ENCODE peak calls at places on chromosomes 11 and 22, in seven cellular contexts. M, A, E, K, Y, T and X are unnamed samples.

GRCh38 chr22:42284230-42284591 is 13.8 kb upstream of the TCF20 start:
- DNase-seq in E (no peak), K (no peak), A (no peak), Y (no peak), T (no peak), M (no peak), X (no peak)

GRCh38 chr11:124643605-124644425 is 21.2 kb downstream of the TBRG1 start:
- DNase-seq in M (no peak), E (no peak), Y (peak), A (no peak), T (no peak), K (no peak), X (no peak)

GRCh38 chr22:46355369-46355995 is 20.0 kb downstream of the TRMU start:
- DNase-seq in K (peak), Y (peak), T (no peak), E (no peak), A (peak), M (no peak), X (peak)

GRCh38 chr22:48253573-48253972 is 1491.1 kb downstream of the TBC1D22A start:
- DNase-seq in K (no peak), Y (no peak), A (no peak), E (no peak), M (no peak), T (no peak), X (no peak)

GRCh38 chr11:45169310-45170072 is 23.1 kb downstream of the PRDM11 start:
- DNase-seq in A (no peak), M (no peak), T (no peak), K (no peak), Y (no peak), E (no peak), X (no peak)

GRCh38 chr11:61919841-61920631 is 2.7 kb upstream of the RAB3IL1 start:
- DNase-seq in E (no peak), Y (peak), T (no peak), M (no peak), K (no peak), A (peak), X (no peak)

GRCh38 chr11:117588166-117588810 is 208.7 kb downstream of the DSCAML1 start:
- DNase-seq in E (no peak), T (no peak), Y (no peak), K (no peak), A (no peak), M (no peak), X (no peak)

GRCh38 chr11:35061516-35062440 is 77.2 kb upstream of the CD44 start:
- DNase-seq in M (no peak), T (no peak), A (no peak), Y (no peak), K (no peak), E (no peak), X (no peak)

GRCh38 chr11:46480166-46480726 is 88.7 kb upstream of the CHRM4 start:
- DNase-seq in Y (no peak), A (no peak), T (no peak), E (no peak), M (no peak), K (no peak), X (no peak)

GRCh38 chr22:27405672-27406388 is 395.7 kb downstream of the MN1 start:
- DNase-seq in A (peak), T (no peak), Y (peak), K (peak), M (peak), E (peak), X (peak)

GRCh38 chr11:112961146-112961668 is at the start of gene NCAM1:
- DNase-seq in K (peak), Y (peak), M (peak), T (no peak), E (peak), A (peak), X (peak)
- TF ChIP-seq JUND in K (no peak), Y (no peak), M (peak), T (no peak), E (no peak), A (peak), X (no peak)

GRCh38 chr22:18065256-18065655 is 12.5 kb upstream of the PEX26 start:
- DNase-seq in A (no peak), K (no peak), E (no peak), T (no peak), Y (no peak), M (no peak), X (no peak)
- TF ChIP-seq JUND in A (no peak), K (no peak), E (no peak), T (no peak), Y (no peak), M (no peak), X (no peak)

DNA sequence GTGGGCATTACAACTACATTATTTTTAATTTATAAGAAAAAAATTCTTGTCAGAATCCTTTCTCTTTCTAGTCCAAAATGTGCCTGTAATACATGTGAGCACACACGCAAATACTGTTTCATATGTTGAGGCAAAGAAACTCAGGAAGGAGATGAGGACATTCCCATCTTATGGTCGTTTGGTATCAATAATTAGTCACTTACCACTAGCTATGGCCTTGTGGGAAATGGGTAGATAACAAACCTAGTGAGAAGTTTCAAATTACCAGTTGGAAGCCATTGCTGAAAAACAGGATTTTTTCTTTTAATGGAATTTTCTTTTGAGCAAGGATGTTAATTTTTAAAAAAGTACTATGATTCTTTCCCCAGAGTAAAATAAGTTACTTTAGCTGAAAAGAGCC is 25.7 kb downstream of the AMOTL1 start:
- DNase-seq in K (no peak), M (no peak), E (no peak), A (no peak), T (no peak), Y (no peak), X (no peak)
- TF ChIP-seq JUND in K (no peak), M (no peak), E (no peak), A (no peak), T (no peak), Y (no peak), X (no peak)

DNA sequence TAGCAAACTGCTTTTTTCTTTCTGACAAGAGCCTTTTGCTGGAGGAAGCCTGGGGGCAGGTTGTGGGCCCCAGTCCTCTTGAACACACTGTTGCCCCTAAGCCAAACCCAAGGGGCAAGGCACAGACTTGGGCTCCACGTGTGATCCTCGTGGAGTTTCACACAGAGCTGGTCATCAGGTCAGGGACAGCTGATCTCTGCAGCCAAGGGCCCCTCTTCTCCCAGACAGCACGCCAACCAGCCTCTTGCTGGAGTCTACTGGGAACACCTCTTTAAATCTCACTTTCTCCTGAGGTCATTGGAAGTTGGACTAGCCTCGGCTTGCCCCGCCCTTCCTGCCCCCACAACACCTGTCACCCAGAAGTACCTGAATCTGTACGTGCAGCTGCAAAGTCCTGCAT is 39.8 kb downstream of the C11orf58 start:
- DNase-seq in E (no peak), M (no peak), T (no peak), K (no peak), Y (no peak), A (no peak), X (no peak)
- TF ChIP-seq JUND in E (no peak), M (no peak), T (no peak), K (no peak), Y (no peak), A (no peak), X (no peak)

GRCh38 chr22:31274017-31274416 is 18.3 kb downstream of the PIK3IP1 start:
- DNase-seq in M (no peak), T (no peak), K (no peak), A (no peak), Y (no peak), E (no peak), X (no peak)

GRCh38 chr22:31275018-31275417 is 17.3 kb downstream of the PIK3IP1 start:
- DNase-seq in Y (no peak), K (no peak), A (no peak), T (no peak), M (no peak), E (no peak), X (no peak)

GRCh38 chr22:31277741-31278642 is 14.3 kb downstream of the PIK3IP1 start:
- DNase-seq in A (no peak), Y (no peak), M (no peak), E (no peak), T (no peak), K (no peak), X (no peak)

GRCh38 chr22:31276426-31277167 is 15.7 kb downstream of the PIK3IP1 start:
- DNase-seq in K (no peak), A (no peak), T (no peak), E (no peak), Y (no peak), M (no peak), X (no peak)

GRCh38 chr22:31275576-31275975 is 16.7 kb downstream of the PIK3IP1 start:
- DNase-seq in K (no peak), Y (no peak), E (no peak), A (no peak), M (no peak), T (no peak), X (peak)
- TF ChIP-seq JUND in K (no peak), Y (no peak), E (no peak), A (no peak), M (no peak), T (no peak), X (no peak)

GRCh38 chr11:129045150-129045549 is 102.5 kb upstream of the TP53AIP1 start:
- DNase-seq in Y (no peak), A (no peak), E (no peak), K (no peak), M (no peak), T (no peak), X (no peak)
- TF ChIP-seq JUND in Y (no peak), A (no peak), E (no peak), K (no peak), M (no peak), T (no peak), X (no peak)